ENCODE peak calls at places on chromosome 5, in four cellular contexts. One of them, this sample, is unnamed.

GRCh38 chr5:55991768-55992486 is 2.8 kb downstream of the IL6ST start:
- DNase-seq in K562: no peak
- DNase-seq in A549: no peak
- DNase-seq in HepG2: peak; percentile 40
- DNase-seq in this sample: no peak

GRCh38 chr5:178431777-178432155 is 158.4 kb downstream of the COL23A1 start:
- DNase-seq in A549: no peak
- DNase-seq in HepG2: no peak
- DNase-seq in K562: no peak
- DNase-seq in this sample: no peak

GRCh38 chr5:118937393-118938061 is 50.8 kb downstream of the DTWD2 start:
- DNase-seq in K562: no peak
- DNase-seq in HepG2: peak; percentile 43
- DNase-seq in A549: no peak
- DNase-seq in this sample: no peak

GRCh38 chr5:136020383-136021015 is 8.3 kb upstream of the TGFBI start:
- DNase-seq in HepG2: peak; percentile 39
- DNase-seq in K562: peak; percentile 10
- DNase-seq in A549: peak; percentile 89
- DNase-seq in this sample: no peak

GRCh38 chr5:171633776-171634470 is 151.7 kb upstream of the SMIM23 start:
- DNase-seq in K562: no peak
- DNase-seq in HepG2: no peak
- DNase-seq in A549: no peak
- DNase-seq in this sample: no peak

GRCh38 chr5:158207733-158208132 is 348.8 kb upstream of the CLINT1 start:
- DNase-seq in HepG2: no peak
- DNase-seq in A549: no peak
- DNase-seq in K562: no peak
- DNase-seq in this sample: no peak

GRCh38 chr5:372556-372910 is 51.0 kb downstream of the AHRR start:
- DNase-seq in K562: no peak
- DNase-seq in HepG2: no peak
- DNase-seq in A549: no peak
- DNase-seq in this sample: peak; percentile 13

GRCh38 chr5:1672396-1672795 is 127.2 kb downstream of the MRPL36 start:
- DNase-seq in A549: no peak
- DNase-seq in HepG2: no peak
- DNase-seq in K562: no peak
- DNase-seq in this sample: peak; percentile 36

GRCh38 chr5:7225826-7226225 is 170.1 kb upstream of the ADCY2 start:
- DNase-seq in K562: no peak
- DNase-seq in HepG2: no peak
- DNase-seq in A549: no peak
- DNase-seq in this sample: no peak

GRCh38 chr5:115439042-115439441 is 105.5 kb downstream of the FEM1C start:
- DNase-seq in A549: no peak
- DNase-seq in K562: no peak
- DNase-seq in HepG2: no peak
- DNase-seq in this sample: no peak

GRCh38 chr5:137146402-137146889 is 352.7 kb downstream of the SPOCK1 start:
- DNase-seq in K562: no peak
- DNase-seq in HepG2: no peak
- DNase-seq in A549: peak; percentile 18
- DNase-seq in this sample: no peak

GRCh38 chr5:139903805-139904565 is 108.4 kb downstream of the PSD2 start:
- DNase-seq in A549: peak; percentile 16
- DNase-seq in K562: peak; percentile 59
- DNase-seq in HepG2: no peak
- DNase-seq in this sample: peak; percentile 67

GRCh38 chr5:135236951-135237791 is 161.9 kb downstream of the MACROH2A1 start:
- DNase-seq in HepG2: no peak
- DNase-seq in K562: no peak
- DNase-seq in A549: no peak
- DNase-seq in this sample: no peak

GRCh38 chr5:85049020-85049419 is 664.3 kb upstream of the EDIL3 start:
- DNase-seq in HepG2: peak; percentile 4
- DNase-seq in A549: no peak
- DNase-seq in K562: no peak
- DNase-seq in this sample: no peak

GRCh38 chr5:102823441-102823874 is 68.4 kb downstream of the PAM start:
- DNase-seq in A549: no peak
- DNase-seq in HepG2: no peak
- DNase-seq in K562: no peak
- DNase-seq in this sample: no peak

GRCh38 chr5:57696005-57696755 is 213.6 kb upstream of the ACTBL2 start:
- DNase-seq in K562: no peak
- DNase-seq in A549: no peak
- DNase-seq in HepG2: no peak
- DNase-seq in this sample: no peak

GRCh38 chr5:34439601-34440000 is 216.5 kb upstream of the RAI14 start:
- DNase-seq in K562: no peak
- DNase-seq in A549: no peak
- DNase-seq in HepG2: no peak
- DNase-seq in this sample: no peak

GRCh38 chr5:143428738-143429420 is 25.4 kb upstream of the NR3C1 start:
- DNase-seq in A549: no peak
- DNase-seq in K562: no peak
- DNase-seq in HepG2: no peak
- DNase-seq in this sample: no peak

GRCh38 chr5:35776757-35777156 is 79.9 kb upstream of the IL7R start:
- DNase-seq in A549: no peak
- DNase-seq in HepG2: no peak
- DNase-seq in K562: no peak
- DNase-seq in this sample: no peak

GRCh38 chr5:10577371-10578291 is 13.8 kb downstream of the ANKRD33B start:
- DNase-seq in HepG2: no peak
- DNase-seq in K562: no peak
- DNase-seq in A549: no peak
- DNase-seq in this sample: no peak

GRCh38 chr5:181120311-181120710 is 10.7 kb downstream of the OR2V1 start:
- DNase-seq in A549: no peak
- DNase-seq in K562: no peak
- DNase-seq in HepG2: no peak
- DNase-seq in this sample: no peak

GRCh38 chr5:137032929-137033328 is 466.2 kb downstream of the SPOCK1 start:
- DNase-seq in K562: no peak
- DNase-seq in A549: no peak
- DNase-seq in HepG2: no peak
- DNase-seq in this sample: peak; percentile 30

GRCh38 chr5:134138416-134139376 is 24.2 kb downstream of the TCF7 start:
- DNase-seq in K562: no peak
- DNase-seq in HepG2: no peak
- DNase-seq in A549: no peak
- DNase-seq in this sample: no peak

GRCh38 chr5:169164481-169164925 is 136.4 kb downstream of the SLIT3 start:
- DNase-seq in A549: peak; percentile 84
- DNase-seq in HepG2: no peak
- DNase-seq in K562: no peak
- DNase-seq in this sample: peak; percentile 18

GRCh38 chr5:157855404-157855994 is 3.4 kb downstream of the CLINT1 start:
- DNase-seq in K562: peak; percentile 32
- DNase-seq in A549: peak; percentile 68
- DNase-seq in HepG2: peak; percentile 59
- DNase-seq in this sample: peak; percentile 62

GRCh38 chr5:144812770-144813169 is 642.1 kb downstream of the KCTD16 start:
- DNase-seq in K562: no peak
- DNase-seq in HepG2: no peak
- DNase-seq in A549: no peak
- DNase-seq in this sample: no peak

GRCh38 chr5:141647242-141647641 is 4.0 kb downstream of the FCHSD1 start:
- DNase-seq in K562: no peak
- DNase-seq in HepG2: no peak
- DNase-seq in A549: no peak
- DNase-seq in this sample: no peak

GRCh38 chr5:178590141-178590923 is at the start of gene COL23A1:
- DNase-seq in K562: peak; percentile 66
- DNase-seq in A549: no peak
- DNase-seq in HepG2: no peak
- DNase-seq in this sample: peak; percentile 70

GRCh38 chr5:1212881-1213280 is 11.5 kb downstream of the SLC6A19 start:
- DNase-seq in K562: no peak
- DNase-seq in A549: no peak
- DNase-seq in HepG2: no peak
- DNase-seq in this sample: peak; percentile 5

GRCh38 chr5:90968319-90968718 is 409.7 kb downstream of the ADGRV1 start:
- DNase-seq in K562: no peak
- DNase-seq in A549: no peak
- DNase-seq in HepG2: no peak
- DNase-seq in this sample: no peak

GRCh38 chr5:141605523-141606277 is 13.1 kb downstream of the DIAPH1 start:
- DNase-seq in HepG2: no peak
- DNase-seq in K562: peak; percentile 17
- DNase-seq in A549: no peak
- DNase-seq in this sample: no peak

GRCh38 chr5:72134226-72134625 is 27.0 kb downstream of the MAP1B start:
- DNase-seq in K562: no peak
- DNase-seq in HepG2: no peak
- DNase-seq in A549: no peak
- DNase-seq in this sample: no peak
- TF ChIP-seq HMGXB4 in K562: no peak
- TF ChIP-seq HMGXB4 in HepG2: no peak
- TF ChIP-seq HMGXB4 in A549: no peak
- TF ChIP-seq HMGXB4 in this sample: no peak

GRCh38 chr5:76207122-76207521 is 123.9 kb downstream of the SV2C start:
- DNase-seq in HepG2: no peak
- DNase-seq in K562: no peak
- DNase-seq in A549: no peak
- DNase-seq in this sample: no peak

GRCh38 chr5:76209297-76209696 is 126.1 kb downstream of the SV2C start:
- DNase-seq in K562: peak; percentile 15
- DNase-seq in A549: no peak
- DNase-seq in HepG2: no peak
- DNase-seq in this sample: no peak

GRCh38 chr5:76202182-76202581 is 119.0 kb downstream of the SV2C start:
- DNase-seq in HepG2: no peak
- DNase-seq in A549: no peak
- DNase-seq in K562: no peak
- DNase-seq in this sample: no peak

GRCh38 chr5:76204191-76204590 is 121.0 kb downstream of the SV2C start:
- DNase-seq in A549: no peak
- DNase-seq in K562: no peak
- DNase-seq in HepG2: no peak
- DNase-seq in this sample: no peak

DNA sequence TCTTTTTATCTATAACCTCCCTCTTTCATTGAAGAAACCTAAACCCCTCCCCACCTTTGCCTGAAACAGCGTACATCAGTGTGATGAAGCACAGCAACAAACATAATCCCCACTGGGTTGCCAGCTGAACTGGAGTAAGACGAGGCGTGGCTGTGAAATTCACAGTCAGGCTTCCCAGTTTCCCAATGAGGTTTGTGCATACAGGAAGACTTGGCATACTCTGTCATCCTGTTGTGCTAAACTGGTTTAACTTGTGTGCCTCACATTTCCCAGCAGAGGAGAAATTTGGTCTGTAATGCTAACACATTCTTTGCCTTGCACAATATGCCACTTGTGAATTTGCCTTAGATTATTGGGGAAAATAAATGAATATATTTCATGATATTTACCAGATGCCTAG is 121.5 kb downstream of the SV2C start:
- DNase-seq in A549: no peak
- DNase-seq in HepG2: no peak
- DNase-seq in K562: no peak
- DNase-seq in this sample: no peak
- TF ChIP-seq HMGXB4 in A549: no peak
- TF ChIP-seq HMGXB4 in HepG2: no peak
- TF ChIP-seq HMGXB4 in K562: no peak
- TF ChIP-seq HMGXB4 in this sample: no peak

GRCh38 chr5:122400961-122401360 is 88.9 kb downstream of the SNCAIP start:
- DNase-seq in A549: no peak
- DNase-seq in HepG2: no peak
- DNase-seq in K562: no peak
- DNase-seq in this sample: no peak
- TF ChIP-seq HMGXB4 in A549: no peak
- TF ChIP-seq HMGXB4 in HepG2: no peak
- TF ChIP-seq HMGXB4 in K562: no peak
- TF ChIP-seq HMGXB4 in this sample: no peak

GRCh38 chr5:138748630-138749081 is 4.6 kb upstream of the CTNNA1 start:
- DNase-seq in A549: no peak
- DNase-seq in K562: no peak
- DNase-seq in HepG2: no peak
- DNase-seq in this sample: no peak

GRCh38 chr5:138738399-138738798 is 14.8 kb upstream of the CTNNA1 start:
- DNase-seq in HepG2: no peak
- DNase-seq in A549: no peak
- DNase-seq in K562: no peak
- DNase-seq in this sample: no peak

GRCh38 chr5:138739938-138740337 is 13.3 kb upstream of the CTNNA1 start:
- DNase-seq in A549: no peak
- DNase-seq in K562: no peak
- DNase-seq in HepG2: no peak
- DNase-seq in this sample: no peak

GRCh38 chr5:138745268-138745667 is 8.0 kb upstream of the CTNNA1 start:
- DNase-seq in HepG2: no peak
- DNase-seq in A549: no peak
- DNase-seq in K562: no peak
- DNase-seq in this sample: no peak

GRCh38 chr5:138743506-138743905 is 9.7 kb upstream of the CTNNA1 start:
- DNase-seq in K562: no peak
- DNase-seq in HepG2: no peak
- DNase-seq in A549: no peak
- DNase-seq in this sample: peak; percentile 34
- TF ChIP-seq HMGXB4 in K562: no peak
- TF ChIP-seq HMGXB4 in HepG2: no peak
- TF ChIP-seq HMGXB4 in A549: no peak
- TF ChIP-seq HMGXB4 in this sample: no peak

GRCh38 chr5:123585871-123586270 is 73.9 kb downstream of the CSNK1G3 start:
- DNase-seq in A549: no peak
- DNase-seq in K562: no peak
- DNase-seq in HepG2: no peak
- DNase-seq in this sample: no peak
- TF ChIP-seq HMGXB4 in A549: no peak
- TF ChIP-seq HMGXB4 in K562: no peak
- TF ChIP-seq HMGXB4 in HepG2: no peak
- TF ChIP-seq HMGXB4 in this sample: no peak

GRCh38 chr5:173618927-173619519 is 2.6 kb upstream of the BOD1 start:
- DNase-seq in A549: peak; percentile 76
- DNase-seq in HepG2: peak; percentile 54
- DNase-seq in K562: peak; percentile 35
- DNase-seq in this sample: no peak
- TF ChIP-seq HMGXB4 in A549: no peak
- TF ChIP-seq HMGXB4 in HepG2: no peak
- TF ChIP-seq HMGXB4 in K562: no peak
- TF ChIP-seq HMGXB4 in this sample: no peak

GRCh38 chr5:32474201-32474854 is 29.8 kb upstream of the ZFR start:
- DNase-seq in A549: no peak
- DNase-seq in HepG2: no peak
- DNase-seq in K562: no peak
- DNase-seq in this sample: no peak
- TF ChIP-seq HMGXB4 in A549: no peak
- TF ChIP-seq HMGXB4 in HepG2: no peak
- TF ChIP-seq HMGXB4 in K562: no peak
- TF ChIP-seq HMGXB4 in this sample: no peak

This sample was measured in WTC11.